ENCODE peak calls at places on chromosomes 5 and 9, in five cellular contexts. One of them, this sample, is unnamed.

GRCh38 chr5:74762599-74762998 is 4.3 kb downstream of the GFM2 start:
- DNase-seq in tibial nerve: no peak
- DNase-seq in heart left ventricle: no peak
- DNase-seq in AG04450: peak; percentile 55
- DNase-seq in left ventricle myocardium inferior: no peak
- DNase-seq in this sample: peak; percentile 73

GRCh38 chr5:120457839-120458507 is 6.1 kb upstream of the PRR16 start:
- DNase-seq in tibial nerve: peak; percentile 61
- DNase-seq in heart left ventricle: peak; percentile 88
- DNase-seq in AG04450: no peak
- DNase-seq in left ventricle myocardium inferior: peak; percentile 84
- DNase-seq in this sample: no peak

GRCh38 chr9:124332321-124332720 is 74.6 kb downstream of the NEK6 start:
- DNase-seq in tibial nerve: no peak
- DNase-seq in heart left ventricle: no peak
- DNase-seq in AG04450: no peak
- DNase-seq in left ventricle myocardium inferior: no peak
- DNase-seq in this sample: no peak

GRCh38 chr5:63170496-63170895 is 591.9 kb downstream of the LRRC70 start:
- DNase-seq in tibial nerve: no peak
- DNase-seq in heart left ventricle: no peak
- DNase-seq in AG04450: no peak
- DNase-seq in left ventricle myocardium inferior: no peak
- DNase-seq in this sample: no peak

GRCh38 chr5:141855265-141856029 is 22.8 kb downstream of the PCDH1 start:
- DNase-seq in tibial nerve: no peak
- DNase-seq in heart left ventricle: peak; percentile 72
- DNase-seq in AG04450: no peak
- DNase-seq in left ventricle myocardium inferior: peak; percentile 60
- DNase-seq in this sample: no peak

GRCh38 chr9:105608685-105609598 is 51.0 kb downstream of the FKTN start:
- DNase-seq in tibial nerve: no peak
- DNase-seq in heart left ventricle: no peak
- DNase-seq in AG04450: peak; percentile 11
- DNase-seq in left ventricle myocardium inferior: no peak
- DNase-seq in this sample: no peak

GRCh38 chr5:22070151-22070550 is 783.0 kb downstream of the CDH12 start:
- DNase-seq in tibial nerve: no peak
- DNase-seq in heart left ventricle: no peak
- DNase-seq in AG04450: no peak
- DNase-seq in left ventricle myocardium inferior: no peak
- DNase-seq in this sample: no peak

GRCh38 chr5:100535060-100536005 is at the start of gene FAM174A:
- DNase-seq in tibial nerve: peak; percentile 96
- DNase-seq in heart left ventricle: peak; percentile 98
- DNase-seq in AG04450: peak; percentile 94
- DNase-seq in left ventricle myocardium inferior: peak; percentile 94
- DNase-seq in this sample: peak; percentile 70

GRCh38 chr5:95392593-95393182 is 1.5 kb downstream of the FAM81B start:
- DNase-seq in tibial nerve: no peak
- DNase-seq in heart left ventricle: no peak
- DNase-seq in AG04450: no peak
- DNase-seq in left ventricle myocardium inferior: no peak
- DNase-seq in this sample: peak; percentile 5

GRCh38 chr5:9545959-9546851 is at the start of gene SEMA5A:
- DNase-seq in tibial nerve: peak; percentile 36
- DNase-seq in heart left ventricle: peak; percentile 85
- DNase-seq in AG04450: no peak
- DNase-seq in left ventricle myocardium inferior: peak; percentile 78
- DNase-seq in this sample: no peak

GRCh38 chr9:34610434-34611206 is 1.3 kb downstream of the RPP25L start:
- DNase-seq in tibial nerve: no peak
- DNase-seq in heart left ventricle: peak; percentile 57
- DNase-seq in AG04450: no peak
- DNase-seq in left ventricle myocardium inferior: no peak
- DNase-seq in this sample: no peak

GRCh38 chr5:25544652-25545249 is 900.0 kb upstream of the CDH10 start:
- DNase-seq in tibial nerve: peak; percentile 7
- DNase-seq in heart left ventricle: no peak
- DNase-seq in AG04450: no peak
- DNase-seq in left ventricle myocardium inferior: no peak
- DNase-seq in this sample: no peak

GRCh38 chr5:136048966-136049365 is 20.2 kb downstream of the TGFBI start:
- DNase-seq in tibial nerve: no peak
- DNase-seq in heart left ventricle: no peak
- DNase-seq in AG04450: no peak
- DNase-seq in left ventricle myocardium inferior: no peak
- DNase-seq in this sample: no peak

GRCh38 chr9:87606921-87607521 is 109.4 kb downstream of the DAPK1 start:
- DNase-seq in tibial nerve: no peak
- DNase-seq in heart left ventricle: no peak
- DNase-seq in AG04450: no peak
- DNase-seq in left ventricle myocardium inferior: no peak
- DNase-seq in this sample: no peak

GRCh38 chr9:109192732-109193361 is 25.8 kb upstream of the FRRS1L start:
- DNase-seq in tibial nerve: no peak
- DNase-seq in heart left ventricle: no peak
- DNase-seq in AG04450: no peak
- DNase-seq in left ventricle myocardium inferior: no peak
- DNase-seq in this sample: no peak

GRCh38 chr5:128513816-128514215 is 24.2 kb downstream of the FBN2 start:
- DNase-seq in tibial nerve: no peak
- DNase-seq in heart left ventricle: no peak
- DNase-seq in AG04450: no peak
- DNase-seq in left ventricle myocardium inferior: no peak
- DNase-seq in this sample: no peak

GRCh38 chr5:58117491-58117890 is 342.4 kb downstream of the PLK2 start:
- DNase-seq in tibial nerve: no peak
- DNase-seq in heart left ventricle: no peak
- DNase-seq in AG04450: no peak
- DNase-seq in left ventricle myocardium inferior: no peak
- DNase-seq in this sample: no peak

GRCh38 chr9:969693-970309 is 6.7 kb upstream of the DMRT3 start:
- DNase-seq in tibial nerve: no peak
- DNase-seq in heart left ventricle: no peak
- DNase-seq in AG04450: no peak
- DNase-seq in left ventricle myocardium inferior: no peak
- DNase-seq in this sample: no peak

GRCh38 chr5:73387630-73388370 is 60.8 kb downstream of the FOXD1 start:
- DNase-seq in tibial nerve: no peak
- DNase-seq in heart left ventricle: no peak
- DNase-seq in AG04450: no peak
- DNase-seq in left ventricle myocardium inferior: no peak
- DNase-seq in this sample: no peak

GRCh38 chr9:25261445-25261844 is 416.8 kb downstream of the TUSC1 start:
- DNase-seq in tibial nerve: no peak
- DNase-seq in heart left ventricle: no peak
- DNase-seq in AG04450: no peak
- DNase-seq in left ventricle myocardium inferior: no peak
- DNase-seq in this sample: no peak

GRCh38 chr5:119074419-119074818 is 3.5 kb downstream of the DMXL1 start:
- DNase-seq in tibial nerve: no peak
- DNase-seq in heart left ventricle: no peak
- DNase-seq in AG04450: no peak
- DNase-seq in left ventricle myocardium inferior: no peak
- DNase-seq in this sample: no peak

GRCh38 chr9:94280409-94280989 is 21.4 kb downstream of the ZNF169 start:
- DNase-seq in tibial nerve: no peak
- DNase-seq in heart left ventricle: no peak
- DNase-seq in AG04450: no peak
- DNase-seq in left ventricle myocardium inferior: no peak
- DNase-seq in this sample: no peak

GRCh38 chr5:79956173-79956670 is 34.8 kb downstream of the MTX3 start:
- DNase-seq in tibial nerve: no peak
- DNase-seq in heart left ventricle: no peak
- DNase-seq in AG04450: no peak
- DNase-seq in left ventricle myocardium inferior: no peak
- DNase-seq in this sample: peak; percentile 82

GRCh38 chr9:92345582-92345981 is 19.8 kb downstream of the CENPP start:
- DNase-seq in tibial nerve: no peak
- DNase-seq in heart left ventricle: no peak
- DNase-seq in AG04450: no peak
- DNase-seq in left ventricle myocardium inferior: no peak
- DNase-seq in this sample: no peak

GRCh38 chr9:92350129-92350739 is 24.5 kb downstream of the CENPP start:
- DNase-seq in tibial nerve: no peak
- DNase-seq in heart left ventricle: no peak
- DNase-seq in AG04450: no peak
- DNase-seq in left ventricle myocardium inferior: no peak
- DNase-seq in this sample: no peak

GRCh38 chr9:92350740-92351133 is 25.0 kb downstream of the CENPP start:
- DNase-seq in tibial nerve: no peak
- DNase-seq in heart left ventricle: no peak
- DNase-seq in AG04450: no peak
- DNase-seq in left ventricle myocardium inferior: no peak
- DNase-seq in this sample: no peak
- H3K27ac ChIP-seq in tibial nerve: peak overlapping the region; percentile 84
- H3K27ac ChIP-seq in heart left ventricle: peak overlapping the region; percentile 36
- H3K27ac ChIP-seq in AG04450: no peak overlapping the region
- H3K27ac ChIP-seq in left ventricle myocardium inferior: peak overlapping the region; percentile 74
- H3K27ac ChIP-seq in this sample: no peak overlapping the region

GRCh38 chr9:133369419-133369818 is 6.4 kb downstream of the SURF4 start:
- DNase-seq in tibial nerve: no peak
- DNase-seq in heart left ventricle: no peak
- DNase-seq in AG04450: no peak
- DNase-seq in left ventricle myocardium inferior: no peak
- DNase-seq in this sample: no peak
- H3K27ac ChIP-seq in tibial nerve: no peak overlapping the region
- H3K27ac ChIP-seq in heart left ventricle: no peak overlapping the region
- H3K27ac ChIP-seq in AG04450: no peak overlapping the region
- H3K27ac ChIP-seq in left ventricle myocardium inferior: no peak overlapping the region
- H3K27ac ChIP-seq in this sample: peak overlapping the region; percentile 67

DNA sequence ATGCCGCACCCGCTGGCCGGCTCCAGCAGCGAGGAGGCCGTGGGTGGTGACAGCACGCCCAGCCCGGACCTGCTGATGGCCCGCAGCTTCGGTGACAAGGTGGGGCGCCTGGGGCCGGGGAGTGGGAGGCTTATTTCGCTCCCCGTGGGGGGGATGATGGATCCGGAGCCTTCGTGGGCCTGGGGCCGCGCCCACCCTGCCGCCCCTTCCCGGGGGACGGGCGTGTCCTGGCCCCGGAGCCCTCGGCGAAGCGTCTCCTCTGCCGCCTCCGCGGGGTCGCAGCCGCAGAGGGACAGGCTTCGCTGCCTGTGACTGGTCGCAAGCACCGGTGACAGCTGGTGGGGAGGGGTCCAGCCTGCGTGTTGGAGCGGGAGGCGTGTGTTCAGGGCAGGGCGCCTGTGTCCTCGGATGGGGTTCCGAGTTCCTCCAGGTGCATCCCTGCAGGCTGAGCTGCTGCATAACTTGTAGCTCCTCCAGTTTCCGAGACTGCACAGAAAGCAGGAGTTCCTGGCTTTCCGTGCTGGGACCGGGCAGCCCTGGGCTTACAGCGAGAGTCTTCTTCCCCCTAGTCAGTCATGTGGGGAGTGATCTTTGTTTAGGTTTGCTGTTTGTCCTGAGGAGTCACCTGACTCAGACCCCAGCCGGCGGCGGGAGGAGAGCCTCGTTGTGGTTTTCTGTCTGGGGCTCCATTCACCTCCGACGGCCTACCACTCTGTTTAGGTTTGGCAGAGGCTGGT is 667 bp downstream of the SNX30 start:
- DNase-seq in tibial nerve: no peak
- DNase-seq in heart left ventricle: peak; percentile 50
- DNase-seq in AG04450: peak; percentile 56
- DNase-seq in left ventricle myocardium inferior: peak; percentile 33
- DNase-seq in this sample: no peak
- H3K27ac ChIP-seq in tibial nerve: peak overlapping the region; percentile 95
- H3K27ac ChIP-seq in heart left ventricle: peak overlapping the region; percentile 88
- H3K27ac ChIP-seq in AG04450: peak overlapping the region; percentile 66
- H3K27ac ChIP-seq in left ventricle myocardium inferior: peak overlapping the region; percentile 90
- H3K27ac ChIP-seq in this sample: peak overlapping the region; percentile 6

GRCh38 chr9:19442240-19442639 is 33.4 kb downstream of the ACER2 start:
- DNase-seq in tibial nerve: no peak
- DNase-seq in heart left ventricle: no peak
- DNase-seq in AG04450: no peak
- DNase-seq in left ventricle myocardium inferior: no peak
- DNase-seq in this sample: no peak
- H3K27ac ChIP-seq in tibial nerve: no peak overlapping the region
- H3K27ac ChIP-seq in heart left ventricle: peak overlapping the region; percentile 14
- H3K27ac ChIP-seq in AG04450: no peak overlapping the region
- H3K27ac ChIP-seq in left ventricle myocardium inferior: peak overlapping the region; percentile 44
- H3K27ac ChIP-seq in this sample: no peak overlapping the region

GRCh38 chr9:132663120-132663519 is 6.7 kb downstream of the DDX31 start:
- DNase-seq in tibial nerve: no peak
- DNase-seq in heart left ventricle: no peak
- DNase-seq in AG04450: no peak
- DNase-seq in left ventricle myocardium inferior: no peak
- DNase-seq in this sample: no peak

GRCh38 chr9:132663851-132664250 is 5.9 kb downstream of the DDX31 start:
- DNase-seq in tibial nerve: no peak
- DNase-seq in heart left ventricle: no peak
- DNase-seq in AG04450: no peak
- DNase-seq in left ventricle myocardium inferior: no peak
- DNase-seq in this sample: no peak

DNA sequence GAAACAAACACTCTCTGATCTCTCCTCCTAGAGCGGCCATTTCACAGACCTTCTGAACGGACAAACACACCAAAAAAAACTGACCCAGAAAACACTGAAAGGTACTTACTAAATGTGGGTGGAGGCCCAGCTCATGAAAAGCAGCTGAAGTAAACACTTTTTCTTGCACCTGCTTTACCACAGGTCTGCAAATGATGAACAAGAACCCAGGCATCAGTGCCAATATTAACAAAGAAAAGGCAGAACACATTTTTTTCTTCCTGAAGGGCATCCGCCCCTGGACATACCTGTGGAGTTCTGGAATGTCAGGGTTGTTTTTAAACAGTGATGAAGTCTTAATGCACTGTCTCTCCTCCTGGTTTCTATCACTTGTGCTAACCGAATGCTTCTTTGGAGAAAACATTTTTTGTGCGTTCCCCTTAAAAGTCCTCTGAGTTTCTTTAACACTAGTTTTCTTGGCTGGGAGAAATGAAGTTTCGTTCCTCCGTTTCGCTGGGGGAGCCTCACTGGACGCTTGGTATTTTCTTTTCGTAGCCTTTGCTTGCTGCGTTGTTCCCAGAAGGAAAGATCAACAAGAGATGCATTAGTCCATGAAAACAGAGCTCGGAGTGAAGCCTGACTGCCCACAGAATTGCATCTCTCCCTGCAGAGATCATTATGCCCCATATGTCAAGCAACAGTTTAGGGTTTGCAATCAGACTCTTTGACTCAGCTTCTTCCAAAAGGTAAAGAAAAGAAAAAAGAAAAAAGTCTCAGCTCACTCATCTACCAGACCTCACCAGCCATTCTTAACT is 7.4 kb downstream of the DDX31 start:
- DNase-seq in tibial nerve: no peak
- DNase-seq in heart left ventricle: no peak
- DNase-seq in AG04450: no peak
- DNase-seq in left ventricle myocardium inferior: no peak
- DNase-seq in this sample: no peak
- H3K27ac ChIP-seq in tibial nerve: peak overlapping the region; percentile 35
- H3K27ac ChIP-seq in heart left ventricle: no peak overlapping the region
- H3K27ac ChIP-seq in AG04450: no peak overlapping the region
- H3K27ac ChIP-seq in left ventricle myocardium inferior: no peak overlapping the region
- H3K27ac ChIP-seq in this sample: no peak overlapping the region